ENCODE peak calls at places on chromosome 10, in five cellular contexts. V is lower lobe of right lung; N is activated CD8-positive, alpha-beta T cell treated with anti-CD3 and anti-CD28 coated beads for 36 hours; Z is lung; G is AG09319. A is an unnamed sample.

GRCh38 chr10:117545141-117546019 is 2.8 kb downstream of the EMX2 start:
- DNase-seq in V (no peak), G (no peak), Z (no peak), N (no peak), A (no peak)

GRCh38 chr10:66218258-66218657 is 707.6 kb upstream of the LRRTM3 start:
- DNase-seq in Z (no peak), V (no peak), G (no peak), N (no peak), A (no peak)

GRCh38 chr10:21364196-21365114 is 161.0 kb downstream of the SKIDA1 start:
- DNase-seq in N (no peak), Z (peak; percentile 30), V (no peak), G (peak; percentile 39), A (peak; percentile 68)

GRCh38 chr10:8438603-8439002 is 384.1 kb downstream of the GATA3 start:
- DNase-seq in N (peak; percentile 13), V (no peak), Z (no peak), G (no peak), A (no peak)

GRCh38 chr10:86946215-86947170 is 10.9 kb downstream of the MMRN2 start:
- DNase-seq in N (no peak), Z (peak; percentile 29), V (no peak), G (no peak), A (no peak)

GRCh38 chr10:86447422-86447821 is 74.2 kb downstream of the WAPL start:
- DNase-seq in N (no peak), G (no peak), Z (no peak), V (no peak), A (no peak)

GRCh38 chr10:6053303-6053702 is 8.9 kb downstream of the IL2RA start:
- DNase-seq in G (no peak), N (no peak), Z (no peak), V (no peak), A (no peak)

GRCh38 chr10:102729090-102730026 is 14.4 kb upstream of the WBP1L start:
- DNase-seq in N (peak; percentile 76), V (peak; percentile 88), G (no peak), Z (peak; percentile 89), A (peak; percentile 78)

GRCh38 chr10:133325761-133326463 is 10.8 kb downstream of the CALY start:
- DNase-seq in N (no peak), V (peak; percentile 29), G (no peak), Z (no peak), A (no peak)

GRCh38 chr10:9789996-9790395 is 1227.7 kb upstream of the CELF2 start:
- DNase-seq in V (no peak), N (no peak), Z (no peak), G (no peak), A (no peak)

GRCh38 chr10:77949167-77949566 is 22.6 kb upstream of the DLG5 start:
- DNase-seq in Z (no peak), G (no peak), N (no peak), V (no peak), A (peak; percentile 87)

GRCh38 chr10:91418417-91418816 is 8.3 kb downstream of the HECTD2 start:
- DNase-seq in N (no peak), Z (no peak), G (no peak), V (no peak), A (no peak)

GRCh38 chr10:11434323-11434722 is 177.1 kb downstream of the USP6NL start:
- DNase-seq in G (no peak), N (no peak), V (no peak), Z (no peak), A (no peak)

GRCh38 chr10:21372651-21373410 is 152.7 kb downstream of the SKIDA1 start:
- DNase-seq in G (peak; percentile 46), V (peak; percentile 50), Z (peak; percentile 66), N (peak; percentile 57), A (peak; percentile 57)

GRCh38 chr10:67803588-67804394 is 34.2 kb downstream of the DNAJC12 start:
- DNase-seq in G (no peak), Z (no peak), V (no peak), N (peak; percentile 59), A (no peak)

GRCh38 chr10:124903119-124903518 is 38.8 kb upstream of the ZRANB1 start:
- DNase-seq in N (no peak), V (no peak), Z (no peak), G (no peak), A (no peak)

GRCh38 chr10:93272884-93273675 is 199.4 kb downstream of the CYP26A1 start:
- DNase-seq in N (no peak), V (no peak), Z (no peak), G (no peak), A (no peak)

GRCh38 chr10:112715581-112715980 is 234.5 kb upstream of the TCF7L2 start:
- DNase-seq in Z (no peak), G (no peak), N (no peak), V (no peak), A (no peak)

GRCh38 chr10:37871143-37871542 is 13.7 kb upstream of the ZNF248 start:
- DNase-seq in G (no peak), V (no peak), Z (no peak), N (no peak), A (no peak)

GRCh38 chr10:130497056-130498010 is 361.1 kb downstream of the GLRX3 start:
- DNase-seq in V (no peak), Z (no peak), N (no peak), G (no peak), A (no peak)

GRCh38 chr10:119401671-119402395 is 140.7 kb downstream of the RGS10 start:
- DNase-seq in N (no peak), G (peak; percentile 96), V (peak; percentile 43), Z (peak; percentile 36), A (no peak)

GRCh38 chr10:9294865-9295264 is 1240.4 kb downstream of the GATA3 start:
- DNase-seq in V (no peak), G (no peak), Z (no peak), N (peak; percentile 13), A (no peak)

GRCh38 chr10:47290338-47290737 is 9.7 kb upstream of the GDF10 start:
- DNase-seq in V (no peak), N (no peak), G (no peak), Z (no peak), A (no peak)

GRCh38 chr10:118108194-118109026 is 61.7 kb upstream of the RAB11FIP2 start:
- DNase-seq in N (no peak), G (no peak), Z (no peak), V (no peak), A (no peak)

GRCh38 chr10:113038183-113038582 is 88.1 kb downstream of the TCF7L2 start:
- DNase-seq in Z (no peak), V (no peak), N (no peak), G (no peak), A (no peak)

GRCh38 chr10:49183596-49184542 is 4.3 kb downstream of the TMEM273 start:
- DNase-seq in N (peak; percentile 61), V (no peak), G (no peak), Z (peak; percentile 27), A (no peak)

GRCh38 chr10:117168729-117169128 is 28.6 kb upstream of the KCNK18 start:
- DNase-seq in N (no peak), Z (no peak), G (no peak), V (no peak), A (no peak)

GRCh38 chr10:2897619-2898508 is 169.5 kb upstream of the PFKP start:
- DNase-seq in N (peak; percentile 24), V (no peak), Z (no peak), G (no peak), A (no peak)

GRCh38 chr10:33484787-33485186 is 150.3 kb upstream of the NRP1 start:
- DNase-seq in N (no peak), V (no peak), Z (no peak), G (peak; percentile 36), A (no peak)

GRCh38 chr10:25912796-25913195 is 21.2 kb upstream of the MYO3A start:
- DNase-seq in Z (no peak), N (no peak), G (no peak), V (no peak), A (no peak)

GRCh38 chr10:115335366-115335765 is 242.2 kb downstream of the ATRNL1 start:
- DNase-seq in N (no peak), V (no peak), Z (no peak), G (no peak), A (no peak)

GRCh38 chr10:15037691-15038090 is 6.1 kb upstream of the OLAH start:
- DNase-seq in Z (no peak), G (no peak), V (no peak), N (no peak), A (peak; percentile 7)

GRCh38 chr10:27794157-27794556 is 48.5 kb upstream of the MKX start:
- DNase-seq in N (peak; percentile 11), V (no peak), G (no peak), Z (no peak), A (no peak)

GRCh38 chr10:131743190-131744151 is 157.3 kb upstream of the PPP2R2D start:
- DNase-seq in V (no peak), Z (no peak), N (peak; percentile 34), G (no peak), A (no peak)
- TF ChIP-seq CTCF in V (no peak), Z (no peak), N (no peak), G (no peak), A (no peak)

DNA sequence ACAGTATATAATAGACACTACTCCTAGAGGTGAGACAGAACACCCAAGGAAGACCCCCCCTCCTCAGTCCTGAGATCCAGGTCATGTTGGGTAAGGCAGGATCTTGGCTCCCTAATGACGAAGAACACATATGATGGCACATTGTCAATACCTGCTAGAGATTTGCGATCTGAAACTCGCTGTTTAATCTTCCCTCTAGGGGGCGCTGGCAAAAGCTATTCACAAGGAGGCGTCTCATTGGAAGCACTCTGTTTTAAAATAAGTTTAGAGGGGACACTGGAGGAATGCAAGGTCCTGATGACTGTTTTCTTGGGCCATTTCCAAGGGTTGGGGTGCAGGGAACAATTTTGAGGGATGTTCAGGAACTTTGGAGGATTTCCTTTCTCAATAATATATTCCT is 1013.7 kb upstream of the MBL2 start:
- DNase-seq in Z (no peak), G (no peak), N (no peak), V (no peak), A (no peak)
- TF ChIP-seq CTCF in Z (no peak), G (no peak), N (no peak), V (no peak), A (no peak)

GRCh38 chr10:101446071-101446470 is 92.1 kb downstream of the BTRC start:
- DNase-seq in V (no peak), Z (no peak), G (no peak), N (no peak), A (no peak)

GRCh38 chr10:101444499-101444898 is 90.5 kb downstream of the BTRC start:
- DNase-seq in N (no peak), V (no peak), G (no peak), Z (no peak), A (no peak)

GRCh38 chr10:101442456-101442800 is 88.5 kb downstream of the BTRC start:
- DNase-seq in N (no peak), Z (no peak), V (no peak), G (no peak), A (no peak)

GRCh38 chr10:101441539-101442455 is 87.8 kb downstream of the BTRC start:
- DNase-seq in N (peak; percentile 41), Z (no peak), V (no peak), G (peak; percentile 29), A (peak; percentile 20)

GRCh38 chr10:101444058-101444457 is 90.1 kb downstream of the BTRC start:
- DNase-seq in G (no peak), Z (no peak), V (no peak), N (no peak), A (no peak)
- TF ChIP-seq CTCF in G (peak; percentile 20), Z (no peak), V (peak; percentile 13), N (peak; percentile 58), A (no peak)

DNA sequence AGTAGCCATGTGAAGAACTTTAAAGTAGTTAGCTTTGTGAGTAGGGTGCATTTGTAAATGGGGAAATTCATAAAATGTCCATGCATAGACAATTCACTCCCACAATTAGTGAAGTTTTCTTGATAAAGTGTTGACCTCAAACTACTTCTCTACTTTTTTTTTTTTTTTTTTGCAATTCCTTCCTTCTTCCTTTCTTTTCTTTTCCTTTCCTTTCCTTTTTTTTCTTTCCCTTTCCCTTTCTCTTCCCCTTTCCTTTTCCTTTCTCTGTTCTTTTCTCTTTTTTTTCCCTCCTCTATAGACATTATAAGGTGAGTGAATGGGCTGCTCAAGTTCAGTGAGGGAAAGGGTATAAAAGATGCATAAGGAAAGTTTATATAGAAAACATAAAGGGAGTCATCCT is 184.2 kb downstream of the PTEN start:
- DNase-seq in G (no peak), Z (no peak), V (no peak), N (no peak), A (no peak)
- TF ChIP-seq CTCF in G (no peak), Z (no peak), V (no peak), N (no peak), A (no peak)

A was measured in Calu3.